ENCODE peak calls at places on chromosomes 12 and 14, in four cellular contexts. B is IMR-90, N is GM12878, Q is HepG2. F is an unnamed sample.

GRCh38 chr14:39265741-39266588 is 32.2 kb downstream of the MIA2 start:
- DNase-seq in B (peak; percentile 26), N (no peak), Q (no peak), F (no peak)

GRCh38 chr12:10205251-10205807 is 7.3 kb upstream of the GABARAPL1 start:
- DNase-seq in B (peak; percentile 53), N (no peak), Q (no peak), F (no peak)

GRCh38 chr14:98236314-98236713 is 1035.7 kb downstream of the BCL11B start:
- DNase-seq in B (no peak), N (no peak), Q (no peak), F (no peak)

GRCh38 chr12:19190292-19191031 is 60.9 kb downstream of the PLEKHA5 start:
- DNase-seq in B (peak; percentile 59), N (no peak), Q (no peak), F (no peak)

GRCh38 chr14:64137657-64138290 is 156.4 kb downstream of the ESR2 start:
- DNase-seq in B (peak; percentile 8), N (no peak), Q (no peak), F (no peak)

GRCh38 chr14:41604793-41605534 is 1.7 kb upstream of the LRFN5 start:
- DNase-seq in B (peak; percentile 86), N (no peak), Q (no peak), F (peak; percentile 51)

GRCh38 chr14:23565626-23566025 is 2.0 kb downstream of the AP1G2 start:
- DNase-seq in B (no peak), N (no peak), Q (no peak), F (no peak)

GRCh38 chr12:121741743-121742142 is 29.2 kb downstream of the TMEM120B start:
- DNase-seq in B (no peak), N (no peak), Q (no peak), F (no peak)

GRCh38 chr12:118136559-118137003 is 657 bp downstream of the PEBP1 start:
- DNase-seq in B (peak; percentile 36), N (no peak), Q (peak; percentile 52), F (peak; percentile 21)

GRCh38 chr12:94141004-94141764 is 7.2 kb upstream of the PLXNC1 start:
- DNase-seq in B (no peak), N (no peak), Q (no peak), F (no peak)
- TF ChIP-seq BHLHE40 in B (no peak), N (no peak), Q (no peak), F (no peak)

GRCh38 chr12:129901256-129901655 is 2.6 kb downstream of the TMEM132D start:
- DNase-seq in B (no peak), N (no peak), Q (no peak), F (no peak)

GRCh38 chr12:129903092-129903945 is 506 bp downstream of the TMEM132D start:
- DNase-seq in B (no peak), N (no peak), Q (no peak), F (no peak)

GRCh38 chr12:129902371-129903091 is 1.3 kb downstream of the TMEM132D start:
- DNase-seq in B (no peak), N (no peak), Q (no peak), F (no peak)

GRCh38 chr12:129900306-129900705 is 3.5 kb downstream of the TMEM132D start:
- DNase-seq in B (no peak), N (no peak), Q (no peak), F (no peak)

DNA sequence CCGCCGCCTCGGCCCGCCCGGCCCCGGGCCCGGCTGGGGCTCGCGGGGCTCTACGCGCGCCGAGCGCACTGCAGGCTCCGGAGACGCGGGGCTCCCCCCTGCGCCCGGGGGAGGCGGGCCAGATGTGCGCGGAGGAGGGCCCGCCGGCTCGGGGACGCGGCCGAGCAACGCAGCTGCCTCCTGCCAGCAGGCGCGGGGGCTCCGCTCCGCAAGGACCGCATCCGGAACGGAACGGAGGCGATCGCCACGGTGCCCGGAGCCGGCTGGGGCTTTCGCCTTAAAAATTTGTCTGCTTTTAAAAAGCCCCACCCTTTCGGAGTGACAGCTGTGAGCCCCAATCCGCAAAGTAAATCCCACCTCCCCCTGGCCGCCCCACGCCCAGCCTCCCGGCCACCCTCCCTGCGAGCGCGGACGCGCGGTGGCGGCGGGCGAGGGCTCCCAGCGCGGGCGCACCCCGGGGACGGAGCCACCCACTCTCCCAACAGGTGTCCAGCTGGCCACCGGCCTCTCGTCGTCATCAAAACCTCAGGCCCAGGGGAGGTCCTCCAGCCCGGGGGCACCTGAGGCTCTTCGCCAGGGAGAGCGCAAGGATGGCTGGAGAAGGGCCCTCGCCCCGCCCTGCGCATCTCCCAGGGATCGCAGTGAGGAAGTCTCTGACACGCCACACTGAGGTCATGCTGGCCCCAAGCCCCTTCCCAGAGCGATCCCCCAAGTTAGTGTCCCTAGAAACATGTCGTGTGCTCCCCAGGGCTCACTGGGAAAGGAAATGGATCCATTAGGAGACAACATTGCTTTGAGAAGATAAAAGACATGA is at the start of gene TMEM132D:
- DNase-seq in B (no peak), N (no peak), Q (no peak), F (no peak)
- TF ChIP-seq BHLHE40 in B (no peak), N (no peak), Q (no peak), F (no peak)

GRCh38 chr12:52529417-52529816 is 9.2 kb upstream of the KRT5 start:
- DNase-seq in B (no peak), N (no peak), Q (no peak), F (no peak)
- TF ChIP-seq BHLHE40 in B (no peak), N (no peak), Q (no peak), F (no peak)

DNA sequence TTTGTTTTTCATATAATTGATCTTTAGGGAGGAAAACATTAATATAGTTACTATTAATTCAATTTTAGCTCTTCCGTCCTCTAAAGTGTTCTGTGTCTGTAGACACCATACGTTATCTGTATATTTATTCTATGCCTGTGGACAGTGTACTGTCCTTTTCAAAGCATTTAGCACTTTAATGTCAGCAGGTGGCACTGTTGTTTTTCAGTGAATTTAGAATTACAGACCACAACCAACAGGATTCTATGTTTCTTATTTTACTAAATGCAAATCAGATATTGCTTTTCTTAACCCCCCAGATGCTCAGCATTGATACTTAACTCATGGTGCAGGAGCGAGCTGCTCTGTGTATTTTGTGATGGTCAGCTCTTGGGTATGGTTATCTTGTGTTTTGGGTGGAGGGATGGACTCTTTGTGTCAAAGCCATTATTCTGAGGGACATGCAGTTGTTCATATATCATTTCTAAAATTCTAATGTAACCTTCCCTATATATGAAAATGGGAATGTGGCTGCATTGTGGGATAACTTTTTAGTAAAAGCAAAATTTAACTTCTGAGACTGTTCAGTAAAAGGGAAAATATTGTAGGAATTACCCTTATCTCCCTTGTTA is 65.2 kb downstream of the PAPOLA start:
- DNase-seq in B (peak; percentile 50), N (no peak), Q (peak; percentile 21), F (no peak)
- TF ChIP-seq BHLHE40 in B (no peak), N (no peak), Q (no peak), F (no peak)

DNA sequence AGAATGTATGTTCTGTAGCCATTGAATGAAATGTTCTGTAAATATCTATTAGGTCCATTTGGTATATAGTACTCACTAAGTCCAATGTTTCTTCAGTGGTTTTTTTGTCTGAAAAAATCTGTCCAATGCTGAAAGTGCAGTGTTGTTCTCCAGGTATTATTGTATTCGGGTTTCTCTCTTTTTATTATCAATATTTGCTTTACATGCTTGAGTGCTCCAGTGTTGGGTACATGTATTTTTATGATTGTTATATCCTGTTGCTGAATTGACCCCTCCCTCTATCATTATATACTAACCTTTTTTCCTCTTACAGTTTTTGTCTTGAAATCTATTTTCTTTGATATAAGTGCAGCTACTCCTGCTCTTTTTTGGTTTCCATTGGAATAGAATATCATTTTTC is 382.2 kb downstream of the CCER1 start:
- DNase-seq in B (no peak), N (no peak), Q (no peak), F (no peak)
- TF ChIP-seq BHLHE40 in B (no peak), N (no peak), Q (no peak), F (no peak)

DNA sequence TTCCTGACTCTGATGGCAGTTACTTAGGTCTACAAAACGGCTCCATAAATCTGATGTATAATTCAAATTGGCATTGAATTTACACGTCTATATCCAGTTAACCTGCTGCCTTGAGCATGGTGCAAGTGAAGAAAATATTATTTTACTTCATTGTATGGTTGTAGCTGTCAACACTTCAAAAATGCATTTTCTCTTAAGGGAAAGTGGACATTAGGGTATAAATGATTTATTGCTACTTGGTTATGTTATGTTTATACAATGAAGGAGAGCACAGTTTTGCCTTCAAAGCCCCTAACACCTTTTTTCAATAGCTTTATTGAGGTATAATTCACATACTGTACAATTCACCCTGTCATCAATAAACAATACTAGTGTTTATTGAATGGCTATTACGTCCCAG is 2.0 kb upstream of the USP15 start:
- DNase-seq in B (no peak), N (no peak), Q (no peak), F (no peak)
- TF ChIP-seq BHLHE40 in B (no peak), N (no peak), Q (no peak), F (no peak)

GRCh38 chr12:72110814-72111615 is 161.2 kb upstream of the TRHDE start:
- DNase-seq in B (no peak), N (no peak), Q (no peak), F (no peak)
- TF ChIP-seq BHLHE40 in B (no peak), N (no peak), Q (no peak), F (no peak)